ENCODE peak calls at places on chromosomes 12 and 14, in nine cellular contexts. One of them, this sample, is unnamed.

GRCh38 chr12:86216591-86216990 is 39.6 kb downstream of the MGAT4C start:
- DNase-seq in tibial artery: no peak
- DNase-seq in SHP77 treated with DMSO at 0.1 percent for 48 hours: no peak
- DNase-seq in COR-L47: no peak
- DNase-seq in posterior cingulate gyrus: no peak
- DNase-seq in stimulated activated CD4-positive, alpha-beta T cell treated with anti-CD3 and anti-CD28 coated beads, Interleukin-2, amount 100 ng/mL, for 48 hours: no peak
- DNase-seq in fibroblast of lung: peak; percentile 45
- DNase-seq in lower lobe of right lung: no peak
- DNase-seq in activated CD8-positive, alpha-beta memory T cell treated with anti-CD3 and anti-CD28 coated beads, Interleukin-2, amount 50 U/mL, for 4 hours: no peak
- DNase-seq in this sample: no peak

GRCh38 chr12:126582231-126582630 is 1517.0 kb downstream of the AACS start:
- DNase-seq in COR-L47: no peak
- DNase-seq in lower lobe of right lung: no peak
- DNase-seq in SHP77 treated with DMSO at 0.1 percent for 48 hours: no peak
- DNase-seq in fibroblast of lung: peak; percentile 45
- DNase-seq in stimulated activated CD4-positive, alpha-beta T cell treated with anti-CD3 and anti-CD28 coated beads, Interleukin-2, amount 100 ng/mL, for 48 hours: no peak
- DNase-seq in posterior cingulate gyrus: no peak
- DNase-seq in tibial artery: no peak
- DNase-seq in activated CD8-positive, alpha-beta memory T cell treated with anti-CD3 and anti-CD28 coated beads, Interleukin-2, amount 50 U/mL, for 4 hours: no peak
- DNase-seq in this sample: no peak

GRCh38 chr12:25320123-25321006 is 69.6 kb upstream of the KRAS start:
- DNase-seq in tibial artery: no peak
- DNase-seq in activated CD8-positive, alpha-beta memory T cell treated with anti-CD3 and anti-CD28 coated beads, Interleukin-2, amount 50 U/mL, for 4 hours: no peak
- DNase-seq in SHP77 treated with DMSO at 0.1 percent for 48 hours: no peak
- DNase-seq in fibroblast of lung: peak; percentile 67
- DNase-seq in COR-L47: no peak
- DNase-seq in lower lobe of right lung: no peak
- DNase-seq in stimulated activated CD4-positive, alpha-beta T cell treated with anti-CD3 and anti-CD28 coated beads, Interleukin-2, amount 100 ng/mL, for 48 hours: no peak
- DNase-seq in posterior cingulate gyrus: no peak
- DNase-seq in this sample: no peak

GRCh38 chr12:58764100-58764953 is 156.0 kb downstream of the LRIG3 start:
- DNase-seq in stimulated activated CD4-positive, alpha-beta T cell treated with anti-CD3 and anti-CD28 coated beads, Interleukin-2, amount 100 ng/mL, for 48 hours: no peak
- DNase-seq in lower lobe of right lung: no peak
- DNase-seq in SHP77 treated with DMSO at 0.1 percent for 48 hours: no peak
- DNase-seq in fibroblast of lung: peak; percentile 70
- DNase-seq in posterior cingulate gyrus: no peak
- DNase-seq in activated CD8-positive, alpha-beta memory T cell treated with anti-CD3 and anti-CD28 coated beads, Interleukin-2, amount 50 U/mL, for 4 hours: no peak
- DNase-seq in COR-L47: no peak
- DNase-seq in tibial artery: no peak
- DNase-seq in this sample: no peak

GRCh38 chr14:23121401-23121800 is 2.3 kb upstream of the CEBPE start:
- DNase-seq in SHP77 treated with DMSO at 0.1 percent for 48 hours: no peak
- DNase-seq in fibroblast of lung: peak; percentile 82
- DNase-seq in stimulated activated CD4-positive, alpha-beta T cell treated with anti-CD3 and anti-CD28 coated beads, Interleukin-2, amount 100 ng/mL, for 48 hours: no peak
- DNase-seq in COR-L47: no peak
- DNase-seq in activated CD8-positive, alpha-beta memory T cell treated with anti-CD3 and anti-CD28 coated beads, Interleukin-2, amount 50 U/mL, for 4 hours: no peak
- DNase-seq in lower lobe of right lung: no peak
- DNase-seq in tibial artery: no peak
- DNase-seq in posterior cingulate gyrus: no peak
- DNase-seq in this sample: no peak

GRCh38 chr12:133202493-133203343 is 21.4 kb downstream of the ZNF268 start:
- DNase-seq in lower lobe of right lung: no peak
- DNase-seq in stimulated activated CD4-positive, alpha-beta T cell treated with anti-CD3 and anti-CD28 coated beads, Interleukin-2, amount 100 ng/mL, for 48 hours: no peak
- DNase-seq in posterior cingulate gyrus: no peak
- DNase-seq in tibial artery: no peak
- DNase-seq in fibroblast of lung: peak; percentile 31
- DNase-seq in SHP77 treated with DMSO at 0.1 percent for 48 hours: no peak
- DNase-seq in activated CD8-positive, alpha-beta memory T cell treated with anti-CD3 and anti-CD28 coated beads, Interleukin-2, amount 50 U/mL, for 4 hours: no peak
- DNase-seq in COR-L47: no peak
- DNase-seq in this sample: no peak

GRCh38 chr12:116160196-116160595 is 117.3 kb downstream of the MED13L start:
- DNase-seq in stimulated activated CD4-positive, alpha-beta T cell treated with anti-CD3 and anti-CD28 coated beads, Interleukin-2, amount 100 ng/mL, for 48 hours: no peak
- DNase-seq in activated CD8-positive, alpha-beta memory T cell treated with anti-CD3 and anti-CD28 coated beads, Interleukin-2, amount 50 U/mL, for 4 hours: no peak
- DNase-seq in lower lobe of right lung: no peak
- DNase-seq in COR-L47: no peak
- DNase-seq in posterior cingulate gyrus: no peak
- DNase-seq in fibroblast of lung: peak; percentile 54
- DNase-seq in tibial artery: no peak
- DNase-seq in SHP77 treated with DMSO at 0.1 percent for 48 hours: no peak
- DNase-seq in this sample: no peak

GRCh38 chr12:57586128-57586527 is 4.9 kb upstream of the PIP4K2C start:
- DNase-seq in fibroblast of lung: no peak
- DNase-seq in posterior cingulate gyrus: no peak
- DNase-seq in activated CD8-positive, alpha-beta memory T cell treated with anti-CD3 and anti-CD28 coated beads, Interleukin-2, amount 50 U/mL, for 4 hours: no peak
- DNase-seq in SHP77 treated with DMSO at 0.1 percent for 48 hours: no peak
- DNase-seq in COR-L47: no peak
- DNase-seq in stimulated activated CD4-positive, alpha-beta T cell treated with anti-CD3 and anti-CD28 coated beads, Interleukin-2, amount 100 ng/mL, for 48 hours: no peak
- DNase-seq in lower lobe of right lung: no peak
- DNase-seq in tibial artery: no peak
- DNase-seq in this sample: no peak

GRCh38 chr12:90816353-90817089 is 138.5 kb downstream of the CCER1 start:
- DNase-seq in stimulated activated CD4-positive, alpha-beta T cell treated with anti-CD3 and anti-CD28 coated beads, Interleukin-2, amount 100 ng/mL, for 48 hours: no peak
- DNase-seq in posterior cingulate gyrus: no peak
- DNase-seq in tibial artery: no peak
- DNase-seq in activated CD8-positive, alpha-beta memory T cell treated with anti-CD3 and anti-CD28 coated beads, Interleukin-2, amount 50 U/mL, for 4 hours: no peak
- DNase-seq in COR-L47: peak; percentile 33
- DNase-seq in lower lobe of right lung: no peak
- DNase-seq in fibroblast of lung: peak; percentile 78
- DNase-seq in SHP77 treated with DMSO at 0.1 percent for 48 hours: no peak
- DNase-seq in this sample: no peak

GRCh38 chr14:63228221-63228620 is 24.0 kb downstream of the RHOJ start:
- DNase-seq in lower lobe of right lung: no peak
- DNase-seq in SHP77 treated with DMSO at 0.1 percent for 48 hours: no peak
- DNase-seq in fibroblast of lung: no peak
- DNase-seq in posterior cingulate gyrus: no peak
- DNase-seq in activated CD8-positive, alpha-beta memory T cell treated with anti-CD3 and anti-CD28 coated beads, Interleukin-2, amount 50 U/mL, for 4 hours: no peak
- DNase-seq in COR-L47: no peak
- DNase-seq in stimulated activated CD4-positive, alpha-beta T cell treated with anti-CD3 and anti-CD28 coated beads, Interleukin-2, amount 100 ng/mL, for 48 hours: no peak
- DNase-seq in tibial artery: no peak
- DNase-seq in this sample: no peak

GRCh38 chr12:16168078-16168477 is 109.4 kb downstream of the SLC15A5 start:
- DNase-seq in SHP77 treated with DMSO at 0.1 percent for 48 hours: no peak
- DNase-seq in lower lobe of right lung: no peak
- DNase-seq in tibial artery: no peak
- DNase-seq in activated CD8-positive, alpha-beta memory T cell treated with anti-CD3 and anti-CD28 coated beads, Interleukin-2, amount 50 U/mL, for 4 hours: no peak
- DNase-seq in posterior cingulate gyrus: no peak
- DNase-seq in COR-L47: no peak
- DNase-seq in stimulated activated CD4-positive, alpha-beta T cell treated with anti-CD3 and anti-CD28 coated beads, Interleukin-2, amount 100 ng/mL, for 48 hours: no peak
- DNase-seq in fibroblast of lung: no peak
- DNase-seq in this sample: no peak

GRCh38 chr12:105279460-105280056 is 43.6 kb upstream of the APPL2 start:
- DNase-seq in SHP77 treated with DMSO at 0.1 percent for 48 hours: peak; percentile 11
- DNase-seq in lower lobe of right lung: no peak
- DNase-seq in tibial artery: no peak
- DNase-seq in COR-L47: peak; percentile 27
- DNase-seq in stimulated activated CD4-positive, alpha-beta T cell treated with anti-CD3 and anti-CD28 coated beads, Interleukin-2, amount 100 ng/mL, for 48 hours: peak; percentile 30
- DNase-seq in activated CD8-positive, alpha-beta memory T cell treated with anti-CD3 and anti-CD28 coated beads, Interleukin-2, amount 50 U/mL, for 4 hours: peak; percentile 35
- DNase-seq in posterior cingulate gyrus: peak; percentile 16
- DNase-seq in fibroblast of lung: no peak
- DNase-seq in this sample: no peak

This sample was measured in lower leg skin.